ENCODE peak calls at places on chromosomes 4 and X, in four cellular contexts. X is lower lobe of right lung, Q is NCI-H2029 treated with DMSO at 0.1 percent for 48 hours, U is choroid plexus epithelial cell. M is an unnamed sample.

GRCh38 chrX:135295944-135296305 is 13.4 kb upstream of the ETDC start:
- DNase-seq in X (no peak), Q (no peak), U (no peak), M (no peak)

GRCh38 chr4:158020175-158020574 is 152.7 kb downstream of the GASK1B start:
- DNase-seq in X (no peak), Q (no peak), U (peak), M (no peak)

GRCh38 chrX:92213781-92214180 is 434.6 kb downstream of the PCDH11X start:
- DNase-seq in X (no peak), Q (no peak), U (peak), M (no peak)

GRCh38 chr4:17712166-17712565 is 69.3 kb downstream of the FAM184B start:
- DNase-seq in X (no peak), Q (no peak), U (no peak), M (no peak)

GRCh38 chrX:74578137-74578536 is 36.3 kb downstream of the RLIM start:
- DNase-seq in X (no peak), Q (no peak), U (no peak), M (no peak)

GRCh38 chr4:88012652-88013051 is 5.2 kb downstream of the PKD2 start:
- DNase-seq in X (no peak), Q (no peak), U (no peak), M (no peak)

GRCh38 chrX:19272452-19272851 is 71.3 kb upstream of the PDHA1 start:
- DNase-seq in X (no peak), Q (no peak), U (peak), M (no peak)

GRCh38 chr4:136581119-136581518 is 951.2 kb downstream of the PCDH18 start:
- DNase-seq in X (no peak), Q (no peak), U (no peak), M (no peak)

GRCh38 chr4:8392591-8393190 is 47.8 kb downstream of the ACOX3 start:
- DNase-seq in X (no peak), Q (no peak), U (peak), M (no peak)

GRCh38 chr4:14280567-14280966 is 653.0 kb upstream of the BOD1L1 start:
- DNase-seq in X (no peak), Q (no peak), U (no peak), M (no peak)

GRCh38 chr4:79217043-79217442 is 108.8 kb downstream of the NAA11 start:
- DNase-seq in X (no peak), Q (no peak), U (no peak), M (no peak)

M was measured in spleen.